ENCODE peak calls at places on chromosome X, in six cellular contexts. B, T, N, Y, W and K are unnamed samples. For H3K4me1, the result is how much of the 10 kb centered on the place peaks cover.

GRCh38 chrX:85836868-85837267 is 210.5 kb downstream of the CHM start:
- DNase-seq in B (no peak), T (no peak), N (no peak), Y (no peak), W (no peak), K (no peak)

GRCh38 chrX:39613508-39613921 is 484.2 kb downstream of the BCOR start:
- DNase-seq in B (peak), T (peak), N (no peak), Y (no peak), W (no peak), K (peak)

GRCh38 chrX:140090800-140091275 is 125.5 kb upstream of the CXorf66 start:
- DNase-seq in B (no peak), T (no peak), N (no peak), Y (no peak), W (no peak), K (no peak)

GRCh38 chrX:110418220-110418856 is 59.7 kb downstream of the RTL9 start:
- DNase-seq in B (peak), T (no peak), N (no peak), Y (peak), W (no peak), K (peak)

GRCh38 chrX:71998836-71999509 is 88.3 kb downstream of the NHSL2 start:
- DNase-seq in B (peak), T (no peak), N (no peak), Y (peak), W (peak), K (peak)

GRCh38 chrX:30702736-30703135 is 49.5 kb downstream of the GK start:
- DNase-seq in B (no peak), T (no peak), N (no peak), Y (no peak), W (no peak), K (no peak)

GRCh38 chrX:31199051-31199769 is 127.4 kb upstream of the FTHL17 start:
- DNase-seq in B (no peak), T (no peak), N (no peak), Y (no peak), W (no peak), K (peak)

GRCh38 chrX:148865237-148865636 is 364.8 kb downstream of the AFF2 start:
- DNase-seq in B (no peak), T (no peak), N (no peak), Y (no peak), W (no peak), K (no peak)

GRCh38 chrX:109733658-109734022 is 583 bp upstream of the ACSL4 start:
- DNase-seq in B (no peak), T (no peak), N (no peak), Y (no peak), W (no peak), K (no peak)

GRCh38 chrX:42096262-42096939 is 173.0 kb upstream of the CASK start:
- DNase-seq in B (no peak), T (no peak), N (peak), Y (no peak), W (no peak), K (no peak)

GRCh38 chrX:125132274-125132673 is 187.4 kb upstream of the TEX13C start:
- DNase-seq in B (no peak), T (no peak), N (no peak), Y (peak), W (no peak), K (no peak)

GRCh38 chrX:41421071-41421729 is 25.9 kb upstream of the NYX start:
- DNase-seq in B (no peak), T (no peak), N (no peak), Y (no peak), W (no peak), K (no peak)

GRCh38 chrX:41553688-41554087 is 106.5 kb downstream of the NYX start:
- DNase-seq in B (no peak), T (no peak), N (no peak), Y (no peak), W (no peak), K (no peak)

GRCh38 chrX:71603618-71604017 is 14.7 kb downstream of the CXCR3 start:
- DNase-seq in B (no peak), T (no peak), N (no peak), Y (no peak), W (no peak), K (no peak)

GRCh38 chrX:15963858-15964257 is 109.2 kb upstream of the AP1S2 start:
- DNase-seq in B (no peak), T (no peak), N (no peak), Y (no peak), W (no peak), K (no peak)

GRCh38 chrX:108216862-108217571 is 125.4 kb downstream of the ATG4A start:
- DNase-seq in B (no peak), T (no peak), N (no peak), Y (no peak), W (no peak), K (no peak)

GRCh38 chrX:22397566-22397965 is 124.9 kb downstream of the CBLL2 start:
- DNase-seq in B (no peak), T (no peak), N (no peak), Y (no peak), W (no peak), K (no peak)

GRCh38 chrX:133810925-133811324 is 174.5 kb downstream of the GPC3 start:
- DNase-seq in B (no peak), T (no peak), N (no peak), Y (no peak), W (no peak), K (no peak)

GRCh38 chrX:11954196-11954595 is 184.1 kb upstream of the FRMPD4 start:
- DNase-seq in B (no peak), T (no peak), N (no peak), Y (no peak), W (no peak), K (no peak)

GRCh38 chrX:10028283-10029104 is 61.3 kb downstream of the CLDN34 start:
- DNase-seq in B (no peak), T (no peak), N (no peak), Y (peak), W (no peak), K (no peak)

GRCh38 chrX:150405576-150405975 is 42.5 kb downstream of the MAMLD1 start:
- DNase-seq in B (no peak), T (no peak), N (no peak), Y (no peak), W (no peak), K (peak)

GRCh38 chrX:131704136-131704695 is 160.3 kb downstream of the OR13H1 start:
- DNase-seq in B (no peak), T (peak), N (peak), Y (peak), W (peak), K (peak)

GRCh38 chrX:2609431-2610238 is 81.5 kb upstream of the CD99 start:
- DNase-seq in B (no peak), T (peak), N (no peak), Y (peak), W (no peak), K (no peak)

GRCh38 chrX:47182106-47182700 is 11.4 kb upstream of the UBA1 start:
- DNase-seq in B (no peak), T (no peak), N (no peak), Y (no peak), W (no peak), K (no peak)

GRCh38 chrX:87664381-87664780 is 146.8 kb downstream of the KLHL4 start:
- DNase-seq in B (no peak), T (no peak), N (no peak), Y (peak), W (no peak), K (no peak)

GRCh38 chrX:67892391-67892790 is 348.6 kb downstream of the AR start:
- DNase-seq in B (no peak), T (no peak), N (no peak), Y (no peak), W (no peak), K (no peak)

GRCh38 chrX:153983321-153983729 is 10.8 kb downstream of the TMEM187 start:
- DNase-seq in B (no peak), T (no peak), N (no peak), Y (no peak), W (no peak), K (no peak)
- H3K27ac ChIP-seq in B (no peak), T (no peak), N (no peak), Y (no peak), W (no peak), K (no peak)

DNA sequence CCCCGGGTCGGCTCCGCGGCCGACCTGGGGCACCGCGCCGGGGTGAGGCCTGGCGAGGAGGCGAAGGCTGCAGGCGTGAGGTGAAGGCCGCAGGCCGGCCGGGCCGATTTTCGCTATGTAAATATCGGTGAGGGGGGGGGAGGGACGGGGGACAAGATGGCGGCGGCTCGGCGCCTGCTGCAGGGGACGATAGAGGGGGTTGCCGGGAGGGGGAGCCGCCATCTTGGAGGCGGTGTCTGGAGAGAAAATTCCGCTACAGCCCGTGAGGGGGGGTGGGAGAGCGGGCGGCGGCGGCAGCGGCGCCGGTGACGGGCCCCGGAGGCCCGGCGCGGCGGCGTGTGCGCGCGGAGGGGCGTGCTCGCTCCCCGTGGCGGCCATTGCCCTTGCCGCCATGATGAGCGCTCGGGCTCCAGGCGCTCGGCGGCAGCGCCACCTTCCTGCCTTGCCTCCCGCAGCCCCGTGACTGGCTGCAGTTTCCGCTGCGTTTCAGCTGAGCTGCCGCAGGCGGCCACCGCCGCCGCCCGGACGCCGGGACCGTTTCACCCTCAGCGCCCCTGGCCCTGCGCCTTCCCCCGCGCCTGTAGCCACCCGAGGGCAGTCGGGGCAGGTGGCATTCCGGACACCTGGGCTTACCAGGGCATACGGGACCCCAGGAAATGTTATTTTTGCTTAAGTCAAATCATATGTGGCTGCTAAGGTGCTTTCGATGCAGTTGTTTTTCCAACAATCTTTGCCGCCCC is 692 bp downstream of the ZFX start:
- DNase-seq in B (peak), T (peak), N (peak), Y (peak), W (peak), K (peak)
- H3K4me1 ChIP-seq in B (under half), T (under half), N (under half), Y (under half), W (half or more), K (under half)

DNA sequence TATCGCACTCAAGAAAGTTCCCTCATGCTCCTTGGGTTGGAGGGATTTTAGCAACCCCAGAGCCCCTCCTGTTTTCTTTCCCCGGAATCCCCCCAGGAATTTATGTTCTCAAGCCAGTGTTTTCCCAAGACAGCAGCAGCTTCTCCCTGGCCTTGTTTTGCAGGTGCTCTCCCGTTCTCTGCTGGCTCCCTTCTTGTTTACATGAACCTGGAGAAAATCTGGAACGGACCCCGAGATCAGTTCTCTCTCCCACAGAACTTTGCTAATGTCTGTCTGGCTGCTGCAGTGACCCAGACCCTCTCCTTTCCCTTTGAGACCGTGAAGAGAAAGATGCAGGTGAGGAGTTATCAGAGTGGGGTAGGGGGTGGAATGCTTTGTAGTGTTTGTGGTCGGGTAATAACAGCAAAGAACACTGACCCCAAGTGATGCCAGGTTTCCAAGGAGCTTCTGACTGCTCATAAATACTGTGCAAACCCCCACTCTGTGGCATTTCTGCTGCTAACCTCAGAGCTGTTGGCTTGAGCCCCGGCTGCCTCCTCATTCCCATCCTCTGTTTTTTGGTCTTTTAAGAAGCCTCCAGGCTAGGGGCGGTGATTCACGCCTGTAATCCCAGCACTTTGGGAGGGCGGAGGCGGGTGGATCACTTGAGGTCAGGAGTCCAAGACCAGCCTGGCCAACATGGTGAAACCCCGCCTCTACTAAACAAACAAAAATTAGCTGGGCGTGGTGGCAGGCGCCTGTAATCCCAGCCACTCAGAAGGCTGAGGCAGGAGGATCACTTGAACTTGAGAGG is 11.1 kb downstream of the SLC25A43 start:
- DNase-seq in B (no peak), T (peak), N (peak), Y (no peak), W (no peak), K (peak)
- H3K27ac ChIP-seq in B (no peak), T (peak), N (no peak), Y (no peak), W (peak), K (peak)

GRCh38 chrX:129721870-129722269 is 16.9 kb upstream of the XPNPEP2 start:
- DNase-seq in B (no peak), T (no peak), N (no peak), Y (no peak), W (peak), K (no peak)
- H3K4me1 ChIP-seq in B (under half), T (under half), N (under half), Y (under half), W (under half), K (under half)

GRCh38 chrX:51496501-51497291 is at the start of gene NUDT11:
- DNase-seq in B (peak), T (peak), N (no peak), Y (peak), W (no peak), K (peak)
- H3K27ac ChIP-seq in B (no peak), T (no peak), N (no peak), Y (no peak), W (peak), K (no peak)

DNA sequence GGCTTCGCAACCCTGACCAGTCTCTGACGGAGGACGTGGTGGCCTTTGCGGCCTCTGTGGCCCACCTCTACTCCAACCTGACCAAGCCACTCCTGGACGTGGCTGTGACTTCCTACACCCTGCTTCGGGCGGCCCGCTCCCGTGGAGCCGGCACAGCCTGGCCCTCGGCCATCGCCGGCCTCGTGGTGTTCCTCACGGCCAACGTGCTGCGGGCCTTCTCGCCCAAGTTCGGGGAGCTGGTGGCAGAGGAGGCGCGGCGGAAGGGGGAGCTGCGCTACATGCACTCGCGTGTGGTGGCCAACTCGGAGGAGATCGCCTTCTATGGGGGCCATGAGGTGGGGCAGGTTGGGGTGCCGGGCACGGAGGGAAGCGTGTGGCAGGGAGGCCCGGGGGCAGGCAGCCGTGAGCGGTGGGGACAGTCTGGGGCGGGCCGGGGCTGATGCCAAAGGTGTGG is 1.2 kb downstream of the ABCD1 start:
- DNase-seq in B (no peak), T (no peak), N (no peak), Y (no peak), W (no peak), K (peak)
- H3K4me1 ChIP-seq in B (under half), T (under half), N (under half), Y (under half), W (half or more), K (half or more)

GRCh38 chrX:136728393-136728792 is 52.3 kb downstream of the ARHGEF6 start:
- DNase-seq in B (no peak), T (no peak), N (no peak), Y (no peak), W (no peak), K (no peak)

GRCh38 chrX:136731207-136731782 is 49.4 kb downstream of the ARHGEF6 start:
- DNase-seq in B (no peak), T (no peak), N (no peak), Y (no peak), W (no peak), K (no peak)

GRCh38 chrX:136725446-136726104 is 55.2 kb downstream of the ARHGEF6 start:
- DNase-seq in B (no peak), T (no peak), N (no peak), Y (no peak), W (no peak), K (no peak)
- H3K27ac ChIP-seq in B (no peak), T (no peak), N (no peak), Y (no peak), W (no peak), K (no peak)